ENCODE peak calls at places on chromosome X, in six cellular contexts. X is fibroblast of lung, E is GM12878, S is mammary epithelial cell, C is GM23248, J is K562. H is an unnamed sample.

GRCh38 chrX:4909245-4909830 is 1195.9 kb upstream of the PRKX start:
- DNase-seq in J (no peak), C (no peak), E (no peak), X (no peak), S (no peak), H (no peak)

GRCh38 chrX:122816288-122816687 is 367.8 kb upstream of the GRIA3 start:
- DNase-seq in C (no peak), S (no peak), X (no peak), J (no peak), E (no peak), H (no peak)

GRCh38 chrX:1528186-1528883 is 8.7 kb downstream of the P2RY8 start:
- DNase-seq in S (no peak), J (no peak), E (no peak), C (no peak), X (no peak), H (peak)

GRCh38 chrX:72247206-72247944 is 8.5 kb upstream of the ERCC6L start:
- DNase-seq in S (no peak), E (no peak), C (no peak), X (peak), J (peak), H (no peak)

GRCh38 chrX:1587161-1587560 is 4.2 kb upstream of the AKAP17A start:
- DNase-seq in C (no peak), S (no peak), X (no peak), J (no peak), E (no peak), H (peak)

GRCh38 chrX:19876962-19877361 is 10.4 kb downstream of the SH3KBP1 start:
- DNase-seq in E (no peak), C (no peak), J (no peak), S (no peak), X (no peak), H (no peak)

GRCh38 chrX:134202561-134202960 is 34.4 kb upstream of the CCDC160 start:
- DNase-seq in X (no peak), S (no peak), J (no peak), E (no peak), C (no peak), H (no peak)

GRCh38 chrX:77342028-77342427 is 105.2 kb upstream of the FGF16 start:
- DNase-seq in E (no peak), J (no peak), S (no peak), C (no peak), X (no peak), H (peak)

GRCh38 chrX:115889121-115889890 is 281.2 kb upstream of the AGTR2 start:
- DNase-seq in C (no peak), E (no peak), X (no peak), S (no peak), J (no peak), H (no peak)

GRCh38 chrX:151391722-151392121 is 5.3 kb upstream of the VMA21 start:
- DNase-seq in X (no peak), J (no peak), E (no peak), C (no peak), S (no peak), H (no peak)

GRCh38 chrX:68895339-68896250 is 66.8 kb downstream of the EFNB1 start:
- DNase-seq in X (peak), S (peak), C (peak), E (no peak), J (peak), H (no peak)

GRCh38 chrX:56498756-56499155 is 64.7 kb upstream of the UBQLN2 start:
- DNase-seq in J (no peak), E (no peak), C (no peak), S (peak), X (no peak), H (no peak)

GRCh38 chrX:41478397-41478911 is 31.3 kb downstream of the NYX start:
- DNase-seq in S (no peak), J (no peak), C (peak), E (no peak), X (peak), H (no peak)

GRCh38 chrX:31021537-31021936 is 50.3 kb downstream of the FTHL17 start:
- DNase-seq in C (no peak), X (peak), S (no peak), E (no peak), J (no peak), H (no peak)

GRCh38 chrX:150688911-150689451 is 4.2 kb upstream of the MTMR1 start:
- DNase-seq in J (no peak), X (peak), S (peak), C (peak), E (no peak), H (peak)

GRCh38 chrX:103941201-103941975 is 21.0 kb upstream of the TMSB15B start:
- DNase-seq in X (peak), C (peak), J (peak), S (peak), E (no peak), H (no peak)

GRCh38 chrX:122856205-122856604 is 327.9 kb upstream of the GRIA3 start:
- DNase-seq in E (no peak), S (no peak), J (no peak), C (no peak), X (no peak), H (no peak)

GRCh38 chrX:10529344-10529743 is 91.0 kb downstream of the MID1 start:
- DNase-seq in C (peak), X (peak), S (peak), J (no peak), E (no peak), H (no peak)

GRCh38 chrX:37995428-37995827 is 10.9 kb upstream of the SYTL5 start:
- DNase-seq in E (no peak), J (peak), C (no peak), S (no peak), X (no peak), H (no peak)

GRCh38 chrX:8284131-8284530 is 113.1 kb upstream of the VCX2 start:
- DNase-seq in J (no peak), X (no peak), E (no peak), C (no peak), S (peak), H (no peak)

GRCh38 chrX:24482823-24483410 is 17.8 kb downstream of the PDK3 start:
- DNase-seq in J (no peak), C (no peak), S (no peak), E (no peak), X (no peak), H (no peak)

GRCh38 chrX:45598841-45599240 is 398.2 kb upstream of the DIPK2B start:
- DNase-seq in E (no peak), X (peak), S (peak), C (peak), J (no peak), H (no peak)

GRCh38 chrX:119686087-119686639 is 6.8 kb downstream of the SEPTIN6 start:
- DNase-seq in X (peak), E (peak), C (peak), S (no peak), J (no peak), H (peak)

GRCh38 chrX:1554469-1555210 is 17.7 kb upstream of the P2RY8 start:
- DNase-seq in C (no peak), E (no peak), S (no peak), J (no peak), X (no peak), H (peak)

GRCh38 chrX:52923781-52924241 is 26.7 kb downstream of the FAM156B start:
- DNase-seq in J (no peak), X (peak), S (peak), C (peak), E (peak), H (no peak)

GRCh38 chrX:23344208-23344903 is 9.7 kb downstream of the PTCHD1 start:
- DNase-seq in C (no peak), J (no peak), E (no peak), X (no peak), S (no peak), H (no peak)

DNA sequence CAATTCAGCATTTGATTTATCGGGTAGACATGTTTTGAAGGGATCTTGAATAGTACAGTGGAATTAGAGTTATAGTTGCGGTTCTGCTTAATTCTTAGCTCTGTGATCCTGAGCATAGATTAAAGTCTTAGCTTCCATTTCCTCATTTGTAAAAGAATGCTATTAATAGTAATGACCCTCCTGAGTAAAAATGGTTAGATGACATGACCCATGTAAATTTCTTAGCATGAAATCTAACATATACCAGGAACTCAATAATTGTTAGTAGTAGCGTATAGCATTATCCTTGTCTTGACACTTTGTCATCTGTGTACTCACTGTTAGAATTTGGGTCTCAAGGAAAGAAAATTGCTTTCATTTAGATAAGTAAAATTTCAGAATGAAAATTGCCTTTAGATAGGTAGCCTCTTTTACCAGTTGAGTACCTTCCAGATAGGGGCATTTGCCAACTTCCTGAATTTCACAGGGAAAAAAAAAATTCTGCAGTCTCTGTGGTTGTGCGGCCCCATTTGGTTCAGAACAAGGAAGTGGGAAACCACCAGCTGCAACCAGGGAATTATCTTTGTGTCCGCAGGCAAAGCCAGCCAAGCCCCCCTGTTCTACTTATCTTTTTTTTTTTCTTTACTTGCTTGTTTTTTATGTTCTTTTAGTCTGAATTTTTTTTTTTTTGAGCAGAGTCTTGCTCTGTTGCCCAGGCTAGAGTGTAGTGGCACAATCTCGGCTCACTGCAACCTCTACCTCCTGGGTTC is 86.9 kb downstream of the TMEM164 start:
- DNase-seq in J (peak), X (no peak), C (no peak), E (no peak), S (no peak), H (peak)
- TF ChIP-seq EZH2 in J (no peak), X (no peak), C (no peak), E (no peak), S (no peak), H (no peak)

GRCh38 chrX:130039847-130040246 is 57.4 kb downstream of the BCORL1 start:
- DNase-seq in J (no peak), S (no peak), E (no peak), C (no peak), X (peak), H (no peak)
- H2AFZ ChIP-seq in J (no peak), S (no peak), E (no peak), C (no peak), X (no peak), H (no peak)

GRCh38 chrX:125202486-125203378 is 116.9 kb upstream of the TEX13C start:
- DNase-seq in E (no peak), J (no peak), C (no peak), S (no peak), X (no peak), H (no peak)
- TF ChIP-seq EZH2 in E (no peak), J (no peak), C (peak), S (peak), X (no peak), H (no peak)

GRCh38 chrX:109440475-109440874 is 41.4 kb downstream of the GUCY2F start:
- DNase-seq in S (no peak), X (no peak), J (no peak), C (no peak), E (no peak), H (peak)
- H2AFZ ChIP-seq in S (no peak), X (no peak), J (no peak), C (no peak), E (no peak), H (no peak)

DNA sequence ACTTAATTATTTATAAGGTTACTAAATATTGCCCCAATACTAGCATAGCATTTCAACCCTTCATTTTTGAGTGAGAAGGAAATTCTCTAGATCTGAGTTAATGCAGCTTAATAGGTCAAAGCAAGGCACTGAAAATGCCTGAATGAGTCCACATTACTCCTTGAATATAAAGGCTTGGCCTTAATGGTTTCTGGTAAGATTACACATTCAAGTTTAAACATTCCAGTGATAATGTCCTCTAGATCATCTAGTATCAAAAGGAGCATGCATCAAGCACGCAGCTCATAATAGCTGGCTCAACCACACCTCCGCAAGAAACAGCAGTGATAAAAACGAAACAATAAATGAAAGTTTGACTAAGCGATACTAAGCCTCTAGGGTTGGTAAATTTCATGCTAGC is 87.4 kb downstream of the SPANXN3 start:
- DNase-seq in E (no peak), S (no peak), C (no peak), J (no peak), X (no peak), H (no peak)
- TF ChIP-seq EZH2 in E (no peak), S (no peak), C (no peak), J (no peak), X (no peak), H (no peak)

GRCh38 chrX:13103914-13104274 is 59.5 kb upstream of the FAM9C start:
- DNase-seq in S (no peak), C (no peak), X (no peak), E (no peak), J (no peak), H (no peak)

GRCh38 chrX:13110427-13111324 is 66.3 kb upstream of the FAM9C start:
- DNase-seq in E (no peak), J (no peak), C (peak), S (peak), X (peak), H (no peak)

GRCh38 chrX:13112499-13112898 is 68.1 kb upstream of the FAM9C start:
- DNase-seq in C (no peak), E (no peak), S (no peak), J (no peak), X (no peak), H (no peak)

GRCh38 chrX:13115457-13115856 is 71.0 kb upstream of the FAM9C start:
- DNase-seq in E (no peak), C (no peak), J (no peak), S (no peak), X (no peak), H (no peak)

GRCh38 chrX:13109811-13110210 is 65.4 kb upstream of the FAM9C start:
- DNase-seq in C (peak), X (peak), J (no peak), E (no peak), S (peak), H (no peak)
- H2AFZ ChIP-seq in C (no peak), X (no peak), J (no peak), E (no peak), S (no peak), H (no peak)

GRCh38 chrX:153828723-153829548 is 1.4 kb downstream of the PDZD4 start:
- DNase-seq in E (no peak), X (no peak), J (no peak), C (peak), S (no peak), H (no peak)

GRCh38 chrX:153831435-153832150 is 1.2 kb upstream of the PDZD4 start:
- DNase-seq in S (no peak), E (no peak), C (no peak), X (no peak), J (no peak), H (no peak)

GRCh38 chrX:153829549-153829798 is 870 bp downstream of the PDZD4 start:
- DNase-seq in C (peak), E (no peak), S (no peak), X (no peak), J (no peak), H (no peak)

GRCh38 chrX:153830632-153831434 is 489 bp upstream of the PDZD4 start:
- DNase-seq in J (no peak), S (no peak), X (no peak), E (no peak), C (peak), H (no peak)

GRCh38 chrX:153829799-153830631 is at the start of gene PDZD4:
- DNase-seq in E (no peak), X (no peak), C (peak), J (no peak), S (no peak), H (no peak)
- TF ChIP-seq EZH2 in E (no peak), X (peak), C (peak), J (no peak), S (peak), H (no peak)